ENCODE peak calls at places on chromosomes 13 and 19, in eight cellular contexts. K is HepG2; U is CD8-positive, alpha-beta T cell; I is sigmoid colon; J is lung; L is ascending aorta; T is Panc1; B is esophagus squamous epithelium. A is an unnamed sample.

GRCh38 chr13:29905845-29906244 is 55.4 kb upstream of the UBL3 start:
- DNase-seq in I (no peak), B (no peak), J (peak; percentile 56), K (peak; percentile 24), L (no peak), T (no peak), U (no peak), A (no peak)

GRCh38 chr19:33248954-33249613 is 23.4 kb upstream of the SLC7A10 start:
- DNase-seq in L (no peak), B (no peak), K (peak; percentile 53), J (no peak), U (no peak), I (no peak), T (no peak), A (no peak)

GRCh38 chr13:83880275-83881027 is 1.8 kb downstream of the SLITRK1 start:
- DNase-seq in I (no peak), K (no peak), T (no peak), J (no peak), U (no peak), B (no peak), L (no peak), A (no peak)

GRCh38 chr13:67827992-67828391 is 597.9 kb upstream of the PCDH9 start:
- DNase-seq in B (no peak), K (no peak), L (no peak), U (no peak), T (no peak), J (no peak), I (no peak), A (no peak)

GRCh38 chr19:47430041-47430802 is 10.9 kb upstream of the MEIS3 start:
- DNase-seq in L (no peak), K (no peak), I (no peak), B (no peak), J (peak; percentile 34), T (no peak), U (no peak), A (peak; percentile 33)

GRCh38 chr13:33796095-33796494 is 21.9 kb upstream of the RFC3 start:
- DNase-seq in L (no peak), B (no peak), T (no peak), K (no peak), U (no peak), J (no peak), I (no peak), A (no peak)

GRCh38 chr13:111382411-111382810 is 62.0 kb downstream of the TEX29 start:
- DNase-seq in J (no peak), I (no peak), B (no peak), U (no peak), T (no peak), L (no peak), K (no peak), A (no peak)

GRCh38 chr13:91134773-91135124 is 212.7 kb upstream of the MIR17HG start:
- DNase-seq in L (no peak), B (no peak), K (no peak), I (no peak), U (no peak), T (no peak), J (no peak), A (no peak)

GRCh38 chr13:92303428-92303827 is 905.0 kb downstream of the GPC5 start:
- DNase-seq in L (no peak), J (no peak), K (no peak), T (no peak), B (no peak), I (no peak), U (no peak), A (no peak)

GRCh38 chr19:18839465-18840287 is 7.9 kb downstream of the UPF1 start:
- DNase-seq in T (no peak), B (no peak), J (no peak), K (peak; percentile 87), L (no peak), I (no peak), U (no peak), A (peak; percentile 49)

GRCh38 chr19:32453736-32454135 is 48.2 kb downstream of the DPY19L3 start:
- DNase-seq in I (no peak), J (no peak), T (no peak), B (no peak), K (no peak), L (no peak), U (no peak), A (no peak)

GRCh38 chr13:74767031-74767430 is 632.8 kb upstream of the KLF12 start:
- DNase-seq in K (no peak), J (no peak), B (no peak), I (no peak), U (no peak), L (no peak), T (no peak), A (peak; percentile 38)

GRCh38 chr13:63435668-63436275 is 2020.1 kb upstream of the PCDH20 start:
- DNase-seq in B (no peak), I (no peak), T (peak; percentile 18), J (no peak), K (no peak), L (no peak), U (no peak), A (no peak)

GRCh38 chr19:43997631-43998290 is 5.0 kb upstream of the ZNF230 start:
- DNase-seq in J (no peak), K (no peak), U (no peak), L (no peak), I (no peak), T (no peak), B (no peak), A (peak; percentile 78)

GRCh38 chr19:2123682-2124387 is 27.1 kb downstream of the IZUMO4 start:
- DNase-seq in I (no peak), U (no peak), K (no peak), L (no peak), T (no peak), J (no peak), B (no peak), A (no peak)

DNA sequence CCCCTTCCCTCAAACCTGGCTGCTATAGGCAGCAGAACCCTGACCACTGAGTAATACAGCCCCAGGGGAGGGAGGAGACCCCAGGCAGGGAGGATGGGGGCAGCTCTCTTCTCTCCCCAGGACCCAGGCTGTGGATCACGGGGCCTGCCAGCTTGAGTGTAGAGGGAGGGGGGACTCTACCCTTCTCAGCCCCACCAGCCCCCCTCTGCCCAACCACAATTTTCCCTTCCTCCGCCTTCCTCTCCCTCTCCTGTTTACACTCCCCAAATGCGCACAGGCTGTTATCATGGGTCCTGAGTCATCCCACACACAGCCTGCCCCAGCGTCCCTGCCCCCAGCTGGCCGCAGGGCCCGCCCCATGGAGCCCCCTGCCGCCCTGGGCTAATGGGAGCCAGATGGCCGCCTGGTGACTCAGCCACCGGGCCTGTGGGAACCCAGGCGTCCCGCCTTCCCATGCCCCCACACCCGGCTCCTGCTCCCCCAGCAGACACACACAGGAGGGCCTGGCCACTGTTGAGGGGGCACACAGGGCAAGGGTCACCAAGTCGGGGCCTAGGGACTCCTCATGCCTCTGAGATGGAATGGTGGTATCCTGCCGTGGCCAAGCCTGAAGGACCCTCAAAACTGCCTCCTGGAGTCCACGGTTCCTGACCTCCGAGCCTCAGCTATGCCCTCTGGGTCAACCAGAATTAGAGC is 13.6 kb downstream of the CCDC97 start:
- DNase-seq in K (peak; percentile 87), B (no peak), I (peak; percentile 90), T (no peak), J (no peak), U (no peak), L (peak; percentile 91), A (peak; percentile 76)
- H3K27ac ChIP-seq in K (peak overlapping the region; percentile 74), B (peak overlapping the region; percentile 93), I (peak overlapping the region; percentile 90), T (peak overlapping the region; percentile 71), J (peak overlapping the region; percentile 41), U (no peak overlapping the region), L (peak overlapping the region; percentile 97), A (peak overlapping the region; percentile 91)

DNA sequence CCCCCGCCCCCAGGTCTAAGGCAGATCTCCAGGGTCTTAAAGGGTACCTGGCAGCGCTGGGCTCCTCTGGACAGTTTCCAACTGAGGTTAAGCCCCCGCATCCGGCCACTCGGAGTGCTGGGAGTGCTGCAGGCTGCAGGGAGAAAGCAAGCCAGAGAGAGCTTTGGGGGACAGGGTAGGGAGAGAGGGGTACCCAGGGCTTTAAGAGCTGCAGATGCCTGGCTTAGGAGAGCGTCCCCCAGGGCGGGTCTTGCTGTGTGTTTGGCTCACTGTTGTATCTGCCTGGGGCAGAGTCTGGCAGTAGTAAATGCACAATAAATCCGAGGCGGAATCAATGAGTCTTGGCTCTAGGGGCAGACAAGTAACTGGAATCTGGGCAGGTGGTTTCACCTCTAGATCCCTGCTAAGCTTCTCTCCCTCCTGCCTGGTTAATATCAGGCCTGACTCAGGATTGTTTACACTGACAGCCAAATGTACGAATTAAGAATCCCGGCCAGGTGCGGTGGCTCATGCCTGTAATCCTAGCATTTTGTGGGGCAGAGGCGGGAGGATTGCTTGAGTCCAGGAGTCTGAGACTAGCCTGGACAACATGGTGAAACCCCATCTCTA is 798 bp upstream of the COX6B2 start:
- DNase-seq in K (no peak), U (no peak), B (no peak), T (no peak), I (no peak), J (no peak), L (no peak), A (no peak)
- H3K4me3 ChIP-seq in K (no peak overlapping the region), U (no peak overlapping the region), B (no peak overlapping the region), T (no peak overlapping the region), I (no peak overlapping the region), J (no peak overlapping the region), L (no peak overlapping the region), A (no peak overlapping the region)

GRCh38 chr19:55605207-55605636 is 225 bp upstream of the ZNF865 start:
- DNase-seq in U (peak; percentile 98), K (peak; percentile 95), B (peak; percentile 81), T (peak; percentile 97), J (peak; percentile 97), L (peak; percentile 98), I (peak; percentile 99), A (peak; percentile 98)

GRCh38 chr19:55603581-55604292 is 1.7 kb upstream of the ZNF865 start:
- DNase-seq in B (no peak), K (no peak), J (no peak), L (no peak), T (no peak), U (no peak), I (no peak), A (no peak)

GRCh38 chr19:55606817-55607216 is 1.4 kb downstream of the ZNF865 start:
- DNase-seq in B (no peak), I (no peak), U (no peak), J (no peak), K (no peak), T (no peak), L (no peak), A (no peak)

GRCh38 chr19:55605637-55606470 is at the start of gene ZNF865:
- DNase-seq in J (peak; percentile 80), U (peak; percentile 76), L (peak; percentile 85), B (no peak), K (peak; percentile 72), T (peak; percentile 75), I (peak; percentile 87), A (peak; percentile 75)

GRCh38 chr19:55606471-55606787 is 982 bp downstream of the ZNF865 start:
- DNase-seq in L (no peak), K (no peak), J (no peak), U (no peak), T (no peak), I (no peak), B (no peak), A (no peak)
- TF ChIP-seq CTCF in L (no peak), K (no peak), J (no peak), U (peak; percentile 34), T (no peak), I (no peak), B (no peak), A (no peak)

DNA sequence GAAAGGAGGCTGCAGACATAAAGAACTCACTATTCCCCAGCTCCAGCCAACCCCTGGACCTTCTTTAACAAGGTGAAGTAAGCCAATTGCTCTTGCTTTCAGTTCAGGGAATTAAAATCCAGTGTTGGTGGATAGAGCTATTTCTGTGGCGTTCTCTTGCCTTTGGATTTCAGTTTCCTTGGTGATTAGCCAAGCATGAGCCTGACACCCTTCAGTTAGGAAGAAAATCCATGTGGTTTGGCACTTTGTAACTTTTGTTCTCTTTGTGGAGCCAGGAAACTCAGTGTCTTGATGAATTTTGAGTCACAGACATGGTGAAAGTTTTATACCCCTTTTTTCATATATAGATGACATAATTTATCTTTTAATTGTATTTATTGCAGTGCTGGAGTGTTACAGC is 406.7 kb downstream of the MYO16 start:
- DNase-seq in J (no peak), U (no peak), I (no peak), K (no peak), T (no peak), B (no peak), L (no peak), A (no peak)
- H3K27ac ChIP-seq in J (no peak overlapping the region), U (no peak overlapping the region), I (no peak overlapping the region), K (no peak overlapping the region), T (no peak overlapping the region), B (no peak overlapping the region), L (no peak overlapping the region), A (no peak overlapping the region)